ENCODE peak calls at places on chromosome 11, in five cellular contexts. G is foreskin fibroblast, J is spleen, Y is choroid plexus epithelial cell, U is heart left ventricle. O is an unnamed sample.

GRCh38 chr11:87046824-87047223 is 9.1 kb downstream of the TMEM135 start:
- DNase-seq in G (no peak), J (no peak), Y (no peak), U (no peak), O (no peak)

GRCh38 chr11:46696212-46696558 is 4.2 kb downstream of the ARHGAP1 start:
- DNase-seq in G (no peak), J (no peak), Y (no peak), U (peak; percentile 83), O (no peak)

GRCh38 chr11:119721129-119722120 is 7.6 kb downstream of the NECTIN1 start:
- DNase-seq in G (peak; percentile 55), J (no peak), Y (peak; percentile 27), U (peak; percentile 57), O (no peak)

GRCh38 chr11:95219599-95219998 is 11.4 kb downstream of the SESN3 start:
- DNase-seq in G (no peak), J (no peak), Y (no peak), U (no peak), O (no peak)

GRCh38 chr11:86676533-86677154 is 4.2 kb upstream of the ME3 start:
- DNase-seq in G (no peak), J (no peak), Y (no peak), U (no peak), O (no peak)

GRCh38 chr11:94574193-94574961 is 7.2 kb downstream of the PIWIL4 start:
- DNase-seq in G (peak; percentile 86), J (no peak), Y (peak; percentile 92), U (no peak), O (peak; percentile 59)

GRCh38 chr11:30635401-30635989 is 49.3 kb upstream of the MPPED2 start:
- DNase-seq in G (no peak), J (no peak), Y (peak; percentile 2), U (peak; percentile 15), O (no peak)

GRCh38 chr11:74316772-74317505 is 5.5 kb upstream of the P4HA3 start:
- DNase-seq in G (peak; percentile 59), J (no peak), Y (peak; percentile 51), U (no peak), O (peak; percentile 23)

GRCh38 chr11:71081704-71082230 is 170.6 kb downstream of the SHANK2 start:
- DNase-seq in G (no peak), J (no peak), Y (no peak), U (no peak), O (no peak)

GRCh38 chr11:118610773-118611432 is 3.5 kb downstream of the PHLDB1 start:
- DNase-seq in G (peak; percentile 90), J (peak; percentile 95), Y (peak; percentile 77), U (peak; percentile 87), O (no peak)

GRCh38 chr11:6991227-6991626 is 28.9 kb downstream of the ZNF214 start:
- DNase-seq in G (no peak), J (no peak), Y (no peak), U (no peak), O (no peak)

GRCh38 chr11:69319255-69320106 is 25.5 kb downstream of the MYEOV start:
- DNase-seq in G (no peak), J (peak; percentile 51), Y (no peak), U (no peak), O (no peak)

GRCh38 chr11:59135648-59136461 is 6.8 kb upstream of the FAM111A start:
- DNase-seq in G (peak; percentile 90), J (peak; percentile 97), Y (peak; percentile 82), U (peak; percentile 73), O (no peak)

GRCh38 chr11:37282367-37282766 is 684.3 kb upstream of the RAG2 start:
- DNase-seq in G (no peak), J (no peak), Y (no peak), U (no peak), O (no peak)

GRCh38 chr11:130115218-130115617 is 44.4 kb upstream of the ST14 start:
- DNase-seq in G (peak; percentile 42), J (no peak), Y (peak; percentile 80), U (no peak), O (no peak)

GRCh38 chr11:65356394-65356972 is 1.9 kb downstream of the TIGD3 start:
- DNase-seq in G (no peak), J (no peak), Y (no peak), U (no peak), O (no peak)

GRCh38 chr11:68118753-68119448 is 2.3 kb downstream of the CHKA start:
- DNase-seq in G (no peak), J (no peak), Y (peak; percentile 17), U (no peak), O (no peak)

GRCh38 chr11:22680628-22681027 is 14.2 kb downstream of the GAS2 start:
- DNase-seq in G (no peak), J (no peak), Y (no peak), U (no peak), O (no peak)

GRCh38 chr11:7637447-7638157 is 35.7 kb downstream of the CYB5R2 start:
- DNase-seq in G (peak; percentile 82), J (no peak), Y (peak; percentile 54), U (peak; percentile 37), O (peak; percentile 7)

GRCh38 chr11:116851631-116852030 is 14.2 kb upstream of the APOA1 start:
- DNase-seq in G (no peak), J (peak; percentile 79), Y (no peak), U (no peak), O (no peak)

GRCh38 chr11:69504127-69504526 is 22.7 kb downstream of the LINC01488 start:
- DNase-seq in G (no peak), J (peak; percentile 41), Y (no peak), U (no peak), O (no peak)

DNA sequence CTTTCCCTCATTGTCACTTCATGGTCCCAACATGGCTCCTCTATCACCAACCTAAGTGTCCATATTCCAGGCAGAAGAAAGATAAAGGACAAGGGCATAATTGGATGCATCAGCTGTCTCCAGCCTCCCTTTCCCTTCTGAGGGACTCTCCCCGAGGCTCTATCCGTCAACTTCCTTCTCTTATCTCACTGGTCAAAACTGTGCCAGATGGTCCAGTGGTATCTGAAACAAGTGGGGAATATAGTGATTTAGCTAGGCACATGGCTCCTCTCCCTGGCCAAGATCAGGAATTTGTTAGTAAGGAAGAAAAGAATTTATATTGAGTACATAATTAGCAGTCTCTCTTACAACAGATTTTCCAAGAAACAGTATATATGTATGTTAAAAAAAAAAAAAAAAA is 12.6 kb upstream of the SPON1 start:
- DNase-seq in G (no peak), J (no peak), Y (peak; percentile 13), U (no peak), O (no peak)
- TF ChIP-seq CTCF in G (no peak), J (no peak), Y (no peak), U (no peak), O (no peak)

DNA sequence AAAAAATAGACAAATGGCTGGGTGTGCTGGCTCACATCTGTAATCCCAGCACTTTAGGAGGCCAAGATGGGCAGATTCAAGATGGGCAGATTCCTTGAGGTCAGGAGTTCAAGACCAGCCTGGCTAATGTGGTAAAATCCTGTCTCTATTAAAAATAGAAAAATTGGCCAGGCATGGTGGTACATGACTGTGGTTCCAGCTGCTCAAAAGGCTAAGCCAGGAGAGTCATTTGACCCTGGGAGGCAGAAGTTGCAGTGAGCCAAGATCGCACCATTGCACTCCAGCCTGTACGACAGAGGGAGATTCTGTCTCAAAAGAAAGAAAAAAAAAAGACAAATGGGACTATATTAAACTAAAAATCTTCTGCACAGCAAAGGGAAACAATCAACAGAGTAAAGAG is 55.4 kb downstream of the USP35 start:
- DNase-seq in G (no peak), J (no peak), Y (no peak), U (no peak), O (no peak)
- H3K4me3 ChIP-seq in G (no peak overlapping the region), J (no peak overlapping the region), Y (no peak overlapping the region), U (no peak overlapping the region), O (no peak overlapping the region)

GRCh38 chr11:134861490-134862107 is 449.6 kb upstream of the B3GAT1 start:
- DNase-seq in G (no peak), J (no peak), Y (no peak), U (no peak), O (no peak)
- TF ChIP-seq CTCF in G (no peak), J (no peak), Y (peak; percentile 6), U (no peak), O (no peak)

GRCh38 chr11:16924826-16925494 is 89.3 kb downstream of the PLEKHA7 start:
- DNase-seq in G (peak; percentile 64), J (no peak), Y (peak; percentile 43), U (peak; percentile 31), O (no peak)
- H3K4me3 ChIP-seq in G (no peak overlapping the region), J (peak overlapping the region; percentile 41), Y (peak overlapping the region; percentile 38), U (peak overlapping the region; percentile 74), O (peak overlapping the region; percentile 18)

GRCh38 chr11:26527685-26528084 is 44.4 kb downstream of the MUC15 start:
- DNase-seq in G (no peak), J (no peak), Y (no peak), U (no peak), O (no peak)

DNA sequence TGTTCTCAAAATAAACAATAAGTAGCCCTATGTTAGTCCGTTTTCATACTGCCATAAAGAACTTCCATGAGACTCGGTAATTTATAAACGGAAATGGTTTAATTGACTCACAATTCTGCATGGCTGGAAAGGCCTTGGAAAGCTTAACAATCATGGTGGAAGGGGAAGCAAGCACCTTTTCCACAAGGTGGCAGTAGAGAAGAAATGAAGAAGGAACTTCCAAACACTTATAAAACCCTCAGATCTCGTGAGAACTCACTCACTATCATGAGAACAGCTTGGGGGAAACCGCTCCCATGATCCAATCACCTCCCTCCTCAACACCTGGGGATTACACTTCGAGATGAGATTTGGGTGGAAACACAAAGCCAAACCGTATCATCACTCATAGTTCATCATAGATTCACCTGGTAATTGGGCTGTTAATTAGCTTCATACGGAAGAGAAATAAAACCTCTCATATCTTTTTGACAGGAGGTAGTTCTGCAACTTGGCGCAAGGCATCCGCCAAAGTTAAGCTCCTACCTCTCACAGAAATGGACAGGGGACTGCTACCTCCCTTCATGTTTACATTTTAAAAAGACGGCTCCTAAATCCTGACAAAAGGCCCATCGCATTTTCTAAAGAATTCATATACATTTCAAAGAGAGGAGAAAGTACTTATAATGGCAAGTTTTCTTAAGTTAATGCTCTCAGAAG is 49.0 kb downstream of the MUC15 start:
- DNase-seq in G (peak; percentile 36), J (no peak), Y (peak; percentile 74), U (no peak), O (no peak)
- TF ChIP-seq CTCF in G (peak; percentile 27), J (no peak), Y (peak; percentile 70), U (no peak), O (peak; percentile 14)

GRCh38 chr11:62169448-62169847 is 20.6 kb upstream of the SCGB1D1 start:
- DNase-seq in G (peak; percentile 13), J (no peak), Y (no peak), U (peak; percentile 24), O (no peak)
- H3K4me3 ChIP-seq in G (no peak overlapping the region), J (no peak overlapping the region), Y (no peak overlapping the region), U (no peak overlapping the region), O (no peak overlapping the region)

O was measured in AG04449.